ENCODE peak calls at places on chromosomes 13 and 19, in eight cellular contexts. A is osteocyte; S is activated T-helper 1 cell treated with Interleukin-2 at 50 U/mL for 16 hours; M is CD8-positive, alpha-beta T cell; U is heart left ventricle; H is stimulated activated CD4-positive, alpha-beta T cell treated with anti-CD3 and anti-CD28 coated beads, TNF-alpha, amount 100 ng/mL, for 48 hours; K is foreskin fibroblast; V is neural crest cell. N is an unnamed sample.

GRCh38 chr13:97307544-97307881 is 85.4 kb downstream of the MBNL2 start:
- DNase-seq in H (no peak), M (no peak), S (no peak), U (no peak), A (no peak), K (peak; percentile 80), V (no peak), N (no peak)

GRCh38 chr19:3068071-3068470 is 5.8 kb upstream of the TLE5 start:
- DNase-seq in K (no peak), S (no peak), V (no peak), H (no peak), A (no peak), U (no peak), M (no peak), N (no peak)

GRCh38 chr13:109162248-109163051 is 533.0 kb downstream of the MYO16 start:
- DNase-seq in S (no peak), M (no peak), V (no peak), H (peak; percentile 25), K (no peak), U (no peak), A (no peak), N (peak; percentile 59)

GRCh38 chr19:2358548-2359173 is 1.4 kb upstream of the TMPRSS9 start:
- DNase-seq in U (no peak), K (no peak), S (no peak), A (no peak), M (no peak), V (no peak), H (no peak), N (no peak)

GRCh38 chr13:101708115-101708514 is 255.6 kb downstream of the ITGBL1 start:
- DNase-seq in A (no peak), M (no peak), S (no peak), H (no peak), U (no peak), K (no peak), V (no peak), N (no peak)

GRCh38 chr19:16441661-16442071 is 30.1 kb downstream of the EPS15L1 start:
- DNase-seq in V (peak; percentile 59), K (no peak), A (no peak), U (no peak), H (no peak), S (no peak), M (no peak), N (no peak)

GRCh38 chr13:108272333-108272732 is 2.8 kb downstream of the TNFSF13B start:
- DNase-seq in H (no peak), A (no peak), U (no peak), M (no peak), V (no peak), K (peak; percentile 22), S (no peak), N (no peak)

GRCh38 chr19:55526216-55527196 is 10.4 kb downstream of the SBK2 start:
- DNase-seq in K (peak; percentile 80), M (no peak), V (no peak), S (no peak), U (peak; percentile 80), H (no peak), A (no peak), N (peak; percentile 61)

GRCh38 chr13:39835253-39835652 is 179.8 kb downstream of the COG6 start:
- DNase-seq in M (no peak), V (no peak), A (no peak), U (no peak), H (no peak), S (no peak), K (no peak), N (no peak)

GRCh38 chr19:36093146-36093662 is 17.7 kb upstream of the OVOL3 start:
- DNase-seq in A (no peak), U (no peak), S (no peak), M (no peak), V (no peak), H (no peak), K (no peak), N (no peak)

GRCh38 chr13:91719033-91719432 is 320.6 kb downstream of the GPC5 start:
- DNase-seq in K (no peak), M (no peak), V (no peak), H (no peak), A (no peak), U (no peak), S (no peak), N (no peak)

GRCh38 chr19:14023404-14024235 is 4.3 kb upstream of the RLN3 start:
- DNase-seq in U (no peak), K (peak; percentile 68), H (no peak), V (peak; percentile 59), M (no peak), A (no peak), S (no peak), N (no peak)

GRCh38 chr13:25371608-25372274 is at the start of gene ATP8A2:
- DNase-seq in V (peak; percentile 23), A (no peak), H (no peak), K (peak; percentile 29), M (no peak), S (no peak), U (no peak), N (no peak)

GRCh38 chr13:52010890-52011689 is at the start of gene ATP7B:
- DNase-seq in H (no peak), U (no peak), V (no peak), A (no peak), S (no peak), M (peak; percentile 33), K (peak; percentile 39), N (no peak)

GRCh38 chr13:49466240-49466914 is 22.3 kb downstream of the SETDB2 start:
- DNase-seq in U (no peak), M (no peak), V (no peak), A (no peak), S (no peak), H (no peak), K (no peak), N (no peak)

GRCh38 chr19:5694952-5695648 is 5.0 kb downstream of the RPL36 start:
- DNase-seq in S (no peak), A (no peak), M (no peak), K (no peak), U (no peak), V (no peak), H (no peak), N (no peak)

GRCh38 chr19:54077334-54077733 is 3.8 kb downstream of the TARM1 start:
- DNase-seq in U (no peak), S (no peak), A (no peak), M (no peak), V (no peak), H (no peak), K (no peak), N (no peak)

GRCh38 chr13:91045351-91046034 is 302.0 kb upstream of the MIR17HG start:
- DNase-seq in A (no peak), S (no peak), M (no peak), H (no peak), U (no peak), K (no peak), V (no peak), N (no peak)

GRCh38 chr19:38441660-38442348 is 8.3 kb downstream of the RYR1 start:
- DNase-seq in M (no peak), V (no peak), K (no peak), S (no peak), A (no peak), U (no peak), H (no peak), N (no peak)

GRCh38 chr13:26112843-26113242 is 61.0 kb upstream of the SHISA2 start:
- DNase-seq in V (no peak), A (no peak), M (no peak), K (peak; percentile 7), H (no peak), S (no peak), U (no peak), N (no peak)

GRCh38 chr13:67769063-67769986 is 539.2 kb upstream of the PCDH9 start:
- DNase-seq in H (no peak), U (peak; percentile 23), K (no peak), S (no peak), A (no peak), V (no peak), M (no peak), N (no peak)

GRCh38 chr19:55581145-55581827 is 638 bp upstream of the ZNF579 start:
- DNase-seq in U (no peak), H (no peak), S (no peak), A (no peak), V (no peak), M (no peak), K (no peak), N (no peak)

GRCh38 chr13:46553886-46554855 is 1.2 kb downstream of the LRCH1 start:
- DNase-seq in U (peak; percentile 88), M (peak; percentile 72), H (peak; percentile 57), V (peak; percentile 50), S (peak; percentile 36), A (peak; percentile 87), K (peak; percentile 88), N (peak; percentile 81)

GRCh38 chr19:47609885-47610545 is 1.1 kb downstream of the BICRA start:
- DNase-seq in A (peak; percentile 86), M (peak; percentile 63), V (peak; percentile 57), K (peak; percentile 73), H (no peak), S (peak; percentile 44), U (peak; percentile 78), N (peak; percentile 80)

GRCh38 chr13:42893346-42893745 is 98.7 kb downstream of the EPSTI1 start:
- DNase-seq in V (no peak), A (no peak), S (no peak), H (no peak), U (no peak), K (peak; percentile 86), M (no peak), N (no peak)

GRCh38 chr13:98233127-98233526 is 56.1 kb upstream of the RNF113B start:
- DNase-seq in K (no peak), H (no peak), U (no peak), A (no peak), V (no peak), S (no peak), M (no peak), N (no peak)

GRCh38 chr13:113857531-113858195 is 6.2 kb downstream of the GAS6 start:
- DNase-seq in V (no peak), K (no peak), A (no peak), S (no peak), M (no peak), H (no peak), U (no peak), N (no peak)

GRCh38 chr19:4363571-4364304 is 20.4 kb downstream of the MPND start:
- DNase-seq in M (no peak), S (no peak), K (no peak), U (no peak), H (no peak), A (no peak), V (no peak), N (no peak)

GRCh38 chr13:74134226-74134776 is at the start of gene KLF12:
- DNase-seq in V (peak; percentile 75), H (peak; percentile 91), M (peak; percentile 96), U (peak; percentile 92), A (peak; percentile 96), K (peak; percentile 97), S (peak; percentile 91), N (peak; percentile 96)

GRCh38 chr19:23283925-23284324 is 33.7 kb upstream of the ZNF724 start:
- DNase-seq in S (peak; percentile 23), V (peak; percentile 47), K (peak; percentile 31), M (peak; percentile 59), H (peak; percentile 26), U (no peak), A (no peak), N (peak; percentile 61)

GRCh38 chr13:46795321-46795720 is 1.6 kb downstream of the ESD start:
- DNase-seq in M (no peak), S (no peak), A (no peak), V (no peak), K (no peak), H (no peak), U (no peak), N (no peak)